ENCODE peak calls at places on chromosomes 7 and 10, in six cellular contexts. One of them, this sample, is unnamed.

GRCh38 chr7:149760538-149760937 is 12.8 kb downstream of the ZNF467 start:
- DNase-seq in fibroblast of pulmonary artery: no peak
- DNase-seq in AG10803: no peak
- DNase-seq in cardiac muscle cell: no peak
- DNase-seq in upper lobe of right lung: no peak
- DNase-seq in A549: no peak
- DNase-seq in this sample: no peak

GRCh38 chr10:43417950-43418768 is 9.2 kb upstream of the HNRNPF start:
- DNase-seq in A549: no peak
- DNase-seq in upper lobe of right lung: no peak
- DNase-seq in AG10803: no peak
- DNase-seq in fibroblast of pulmonary artery: no peak
- DNase-seq in cardiac muscle cell: no peak
- DNase-seq in this sample: no peak

GRCh38 chr10:86673827-86674581 is 5.7 kb downstream of the LDB3 start:
- DNase-seq in upper lobe of right lung: no peak
- DNase-seq in A549: no peak
- DNase-seq in AG10803: no peak
- DNase-seq in fibroblast of pulmonary artery: no peak
- DNase-seq in cardiac muscle cell: no peak
- DNase-seq in this sample: no peak

GRCh38 chr10:22534849-22535604 is 179.4 kb downstream of the PIP4K2A start:
- DNase-seq in A549: no peak
- DNase-seq in upper lobe of right lung: no peak
- DNase-seq in AG10803: no peak
- DNase-seq in cardiac muscle cell: no peak
- DNase-seq in fibroblast of pulmonary artery: peak; percentile 53
- DNase-seq in this sample: no peak

GRCh38 chr7:66047426-66047825 is 28.2 kb upstream of the ASL start:
- DNase-seq in cardiac muscle cell: no peak
- DNase-seq in fibroblast of pulmonary artery: peak; percentile 93
- DNase-seq in A549: peak; percentile 31
- DNase-seq in upper lobe of right lung: no peak
- DNase-seq in AG10803: peak; percentile 96
- DNase-seq in this sample: peak; percentile 64

GRCh38 chr10:124238367-124238766 is 145.0 kb upstream of the CHST15 start:
- DNase-seq in fibroblast of pulmonary artery: no peak
- DNase-seq in cardiac muscle cell: no peak
- DNase-seq in upper lobe of right lung: no peak
- DNase-seq in A549: no peak
- DNase-seq in AG10803: no peak
- DNase-seq in this sample: no peak

GRCh38 chr7:35909870-35910357 is 109.1 kb downstream of the SEPTIN7 start:
- DNase-seq in A549: no peak
- DNase-seq in upper lobe of right lung: no peak
- DNase-seq in cardiac muscle cell: no peak
- DNase-seq in fibroblast of pulmonary artery: no peak
- DNase-seq in AG10803: peak; percentile 8
- DNase-seq in this sample: no peak

GRCh38 chr10:95506056-95506737 is 55.0 kb downstream of the SORBS1 start:
- DNase-seq in AG10803: no peak
- DNase-seq in fibroblast of pulmonary artery: no peak
- DNase-seq in upper lobe of right lung: no peak
- DNase-seq in A549: no peak
- DNase-seq in cardiac muscle cell: no peak
- DNase-seq in this sample: no peak

GRCh38 chr7:25844109-25844915 is 307.7 kb upstream of the NFE2L3 start:
- DNase-seq in A549: no peak
- DNase-seq in upper lobe of right lung: no peak
- DNase-seq in AG10803: peak; percentile 34
- DNase-seq in fibroblast of pulmonary artery: peak; percentile 72
- DNase-seq in cardiac muscle cell: no peak
- DNase-seq in this sample: no peak

GRCh38 chr10:110671788-110672579 is 27.8 kb downstream of the RBM20 start:
- DNase-seq in cardiac muscle cell: peak; percentile 84
- DNase-seq in fibroblast of pulmonary artery: peak; percentile 64
- DNase-seq in A549: peak; percentile 88
- DNase-seq in AG10803: peak; percentile 63
- DNase-seq in upper lobe of right lung: peak; percentile 85
- DNase-seq in this sample: no peak

GRCh38 chr10:13701157-13701919 is 114.6 kb downstream of the PRPF18 start:
- DNase-seq in fibroblast of pulmonary artery: no peak
- DNase-seq in AG10803: no peak
- DNase-seq in upper lobe of right lung: peak; percentile 32
- DNase-seq in A549: no peak
- DNase-seq in cardiac muscle cell: no peak
- DNase-seq in this sample: no peak

DNA sequence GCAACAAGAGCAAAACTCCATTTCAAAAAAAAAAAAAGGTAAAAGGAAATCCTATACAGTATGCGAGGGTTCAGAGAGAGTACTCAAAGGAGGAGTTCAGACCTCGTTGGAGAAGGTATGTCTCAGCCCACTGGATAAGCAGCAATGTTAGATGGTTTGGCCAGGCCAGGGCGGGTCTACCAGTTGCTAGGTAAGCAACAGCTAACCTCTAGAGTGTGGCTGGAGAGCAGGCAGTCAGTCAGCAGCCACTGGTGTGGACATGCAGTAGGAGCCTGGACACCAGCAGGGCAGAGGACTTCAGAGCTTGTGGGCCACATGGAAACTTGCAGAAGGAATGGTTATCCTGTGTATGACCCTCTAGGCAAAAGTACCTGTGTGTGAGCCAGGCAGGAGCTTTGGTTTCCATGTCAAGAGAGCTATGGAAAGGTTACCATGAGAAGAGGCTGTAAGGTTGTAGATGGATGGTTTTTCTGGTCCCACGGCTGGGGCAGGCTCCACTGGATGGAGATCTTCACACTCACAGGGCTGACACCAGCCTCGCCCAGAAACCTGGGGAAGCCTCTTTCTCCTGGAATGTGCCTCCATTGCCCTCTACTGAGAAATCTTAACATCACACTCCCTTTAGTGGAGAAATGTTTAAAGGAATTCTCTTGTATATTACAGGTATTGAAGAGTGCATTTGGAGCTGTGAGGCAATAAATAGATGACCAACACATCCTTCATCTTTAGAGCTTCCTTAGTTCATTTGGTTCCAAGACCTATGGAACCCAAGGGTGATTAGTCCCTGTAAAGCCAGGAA is 63.6 kb downstream of the CCDC186 start:
- DNase-seq in cardiac muscle cell: peak; percentile 6
- DNase-seq in AG10803: no peak
- DNase-seq in upper lobe of right lung: no peak
- DNase-seq in A549: peak; percentile 36
- DNase-seq in fibroblast of pulmonary artery: no peak
- DNase-seq in this sample: no peak
- TF ChIP-seq CTCF in cardiac muscle cell: peak; percentile 18
- TF ChIP-seq CTCF in AG10803: peak; percentile 31
- TF ChIP-seq CTCF in upper lobe of right lung: peak; percentile 9
- TF ChIP-seq CTCF in A549: peak; percentile 46
- TF ChIP-seq CTCF in fibroblast of pulmonary artery: peak; percentile 22
- TF ChIP-seq CTCF in this sample: peak; percentile 18

GRCh38 chr10:114397651-114398145 is 6.6 kb downstream of the AFAP1L2 start:
- DNase-seq in A549: no peak
- DNase-seq in fibroblast of pulmonary artery: peak; percentile 39
- DNase-seq in cardiac muscle cell: no peak
- DNase-seq in upper lobe of right lung: no peak
- DNase-seq in AG10803: peak; percentile 25
- DNase-seq in this sample: no peak
- H3K4me3 ChIP-seq in A549: no peak overlapping the region
- H3K4me3 ChIP-seq in fibroblast of pulmonary artery: no peak overlapping the region
- H3K4me3 ChIP-seq in cardiac muscle cell: no peak overlapping the region
- H3K4me3 ChIP-seq in upper lobe of right lung: peak overlapping the region; percentile 7
- H3K4me3 ChIP-seq in AG10803: peak overlapping the region; percentile 15
- H3K4me3 ChIP-seq in this sample: no peak overlapping the region

DNA sequence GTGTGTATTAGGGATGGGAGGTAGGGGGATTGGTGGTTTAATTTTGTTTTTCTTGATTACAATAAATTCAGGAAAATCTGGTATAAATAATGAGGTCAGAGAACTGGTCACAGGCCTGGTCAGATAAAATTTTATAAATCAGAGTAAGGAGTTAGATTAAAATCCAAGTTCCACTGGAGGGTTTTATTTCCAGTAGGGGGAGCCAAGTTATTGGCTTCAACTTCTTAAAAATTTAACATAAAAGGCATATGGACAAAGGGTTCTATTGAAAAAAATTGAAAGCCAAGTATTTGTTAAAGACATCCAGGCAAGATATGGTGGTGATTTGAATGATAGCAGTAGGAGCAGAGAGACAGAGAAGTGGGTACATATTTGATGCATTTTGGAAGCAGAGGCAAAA is 763.3 kb downstream of the SORCS1 start:
- DNase-seq in AG10803: no peak
- DNase-seq in A549: no peak
- DNase-seq in fibroblast of pulmonary artery: peak; percentile 56
- DNase-seq in upper lobe of right lung: no peak
- DNase-seq in cardiac muscle cell: no peak
- DNase-seq in this sample: no peak
- TF ChIP-seq CTCF in AG10803: peak; percentile 46
- TF ChIP-seq CTCF in A549: no peak
- TF ChIP-seq CTCF in fibroblast of pulmonary artery: peak; percentile 59
- TF ChIP-seq CTCF in upper lobe of right lung: no peak
- TF ChIP-seq CTCF in cardiac muscle cell: peak; percentile 51
- TF ChIP-seq CTCF in this sample: peak; percentile 35

GRCh38 chr7:55062106-55062499 is 43.3 kb downstream of the EGFR start:
- DNase-seq in fibroblast of pulmonary artery: no peak
- DNase-seq in cardiac muscle cell: no peak
- DNase-seq in upper lobe of right lung: no peak
- DNase-seq in A549: no peak
- DNase-seq in AG10803: peak; percentile 24
- DNase-seq in this sample: no peak
- H3K4me3 ChIP-seq in fibroblast of pulmonary artery: no peak overlapping the region
- H3K4me3 ChIP-seq in cardiac muscle cell: no peak overlapping the region
- H3K4me3 ChIP-seq in upper lobe of right lung: no peak overlapping the region
- H3K4me3 ChIP-seq in A549: no peak overlapping the region
- H3K4me3 ChIP-seq in AG10803: no peak overlapping the region
- H3K4me3 ChIP-seq in this sample: no peak overlapping the region

GRCh38 chr7:142797799-142798377 is 27.1 kb downstream of the PRSS2 start:
- DNase-seq in fibroblast of pulmonary artery: no peak
- DNase-seq in upper lobe of right lung: no peak
- DNase-seq in cardiac muscle cell: no peak
- DNase-seq in AG10803: no peak
- DNase-seq in A549: no peak
- DNase-seq in this sample: no peak
- TF ChIP-seq CTCF in fibroblast of pulmonary artery: no peak
- TF ChIP-seq CTCF in upper lobe of right lung: no peak
- TF ChIP-seq CTCF in cardiac muscle cell: no peak
- TF ChIP-seq CTCF in AG10803: no peak
- TF ChIP-seq CTCF in A549: no peak
- TF ChIP-seq CTCF in this sample: no peak

GRCh38 chr10:78264361-78264760 is 230.7 kb downstream of the RPS24 start:
- DNase-seq in A549: no peak
- DNase-seq in AG10803: no peak
- DNase-seq in upper lobe of right lung: no peak
- DNase-seq in fibroblast of pulmonary artery: no peak
- DNase-seq in cardiac muscle cell: no peak
- DNase-seq in this sample: no peak

GRCh38 chr10:78263521-78263988 is 229.9 kb downstream of the RPS24 start:
- DNase-seq in AG10803: peak; percentile 91
- DNase-seq in fibroblast of pulmonary artery: no peak
- DNase-seq in cardiac muscle cell: no peak
- DNase-seq in A549: peak; percentile 62
- DNase-seq in upper lobe of right lung: peak; percentile 41
- DNase-seq in this sample: no peak

GRCh38 chr10:78267070-78267469 is 233.4 kb downstream of the RPS24 start:
- DNase-seq in cardiac muscle cell: peak; percentile 48
- DNase-seq in AG10803: peak; percentile 39
- DNase-seq in upper lobe of right lung: no peak
- DNase-seq in fibroblast of pulmonary artery: no peak
- DNase-seq in A549: no peak
- DNase-seq in this sample: no peak

GRCh38 chr10:78269061-78269460 is 235.4 kb downstream of the RPS24 start:
- DNase-seq in A549: no peak
- DNase-seq in cardiac muscle cell: peak; percentile 43
- DNase-seq in AG10803: no peak
- DNase-seq in upper lobe of right lung: no peak
- DNase-seq in fibroblast of pulmonary artery: no peak
- DNase-seq in this sample: no peak

GRCh38 chr10:78267598-78267997 is 233.9 kb downstream of the RPS24 start:
- DNase-seq in upper lobe of right lung: no peak
- DNase-seq in cardiac muscle cell: no peak
- DNase-seq in A549: no peak
- DNase-seq in AG10803: peak; percentile 56
- DNase-seq in fibroblast of pulmonary artery: no peak
- DNase-seq in this sample: no peak
- H3K4me3 ChIP-seq in upper lobe of right lung: no peak overlapping the region
- H3K4me3 ChIP-seq in cardiac muscle cell: no peak overlapping the region
- H3K4me3 ChIP-seq in A549: no peak overlapping the region
- H3K4me3 ChIP-seq in AG10803: no peak overlapping the region
- H3K4me3 ChIP-seq in fibroblast of pulmonary artery: no peak overlapping the region
- H3K4me3 ChIP-seq in this sample: no peak overlapping the region

This sample was measured in HFF-Myc.